ENCODE peak calls at places on chromosomes 6 and 20, in five cellular contexts. S, M, A, R and E are unnamed samples.

GRCh38 chr6:169046483-169047192 is 207.0 kb downstream of the THBS2 start:
- DNase-seq in S (no peak), A (no peak), M (no peak), R (no peak), E (no peak)

GRCh38 chr6:30044630-30045029 is 16.4 kb upstream of the POLR1H start:
- DNase-seq in S (no peak), A (no peak), M (no peak), R (no peak), E (no peak)

GRCh38 chr6:116461563-116462507 is 660 bp downstream of the CALHM6 start:
- DNase-seq in A (peak; percentile 51), R (no peak), M (peak; percentile 91), S (peak; percentile 6), E (peak; percentile 7)

GRCh38 chr6:107567643-107568042 is 77.7 kb downstream of the SOBP start:
- DNase-seq in R (no peak), S (no peak), M (no peak), A (no peak), E (no peak)

GRCh38 chr6:16964553-16965499 is 137.0 kb upstream of the STMND1 start:
- DNase-seq in S (peak; percentile 49), A (peak; percentile 80), M (peak; percentile 88), R (peak; percentile 39), E (peak; percentile 62)

GRCh38 chr6:110250838-110251237 is 70.6 kb downstream of the CDC40 start:
- DNase-seq in A (no peak), R (no peak), S (no peak), M (peak; percentile 62), E (no peak)

GRCh38 chr20:63858393-63859165 is 2.7 kb upstream of the ABHD16B start:
- DNase-seq in M (peak; percentile 66), R (no peak), S (no peak), A (no peak), E (peak; percentile 85)

GRCh38 chr6:15327271-15327670 is 81.4 kb downstream of the JARID2 start:
- DNase-seq in S (no peak), A (peak; percentile 42), R (peak; percentile 17), M (no peak), E (no peak)

GRCh38 chr6:158665332-158665731 is 15.5 kb downstream of the SYTL3 start:
- DNase-seq in R (no peak), S (no peak), A (no peak), M (no peak), E (no peak)

GRCh38 chr20:25389858-25390537 is 637 bp downstream of the ABHD12 start:
- DNase-seq in R (peak; percentile 31), A (peak; percentile 51), S (peak; percentile 40), M (peak; percentile 61), E (peak; percentile 50)

GRCh38 chr20:32648761-32649615 is 24.8 kb downstream of the C20orf203 start:
- DNase-seq in R (no peak), A (no peak), S (no peak), M (no peak), E (no peak)

GRCh38 chr6:118542184-118542952 is 5.7 kb upstream of the PLN start:
- DNase-seq in S (no peak), A (no peak), M (no peak), R (no peak), E (no peak)

GRCh38 chr6:30231067-30231466 is 17.9 kb upstream of the TRIM26 start:
- DNase-seq in A (no peak), R (no peak), S (no peak), M (no peak), E (no peak)

GRCh38 chr6:112335736-112336135 is 11.4 kb upstream of the RFPL4B start:
- DNase-seq in A (no peak), S (no peak), M (no peak), R (no peak), E (no peak)

GRCh38 chr20:57791178-57791945 is 81.5 kb upstream of the PMEPA1 start:
- DNase-seq in M (no peak), S (no peak), R (no peak), A (no peak), E (no peak)

DNA sequence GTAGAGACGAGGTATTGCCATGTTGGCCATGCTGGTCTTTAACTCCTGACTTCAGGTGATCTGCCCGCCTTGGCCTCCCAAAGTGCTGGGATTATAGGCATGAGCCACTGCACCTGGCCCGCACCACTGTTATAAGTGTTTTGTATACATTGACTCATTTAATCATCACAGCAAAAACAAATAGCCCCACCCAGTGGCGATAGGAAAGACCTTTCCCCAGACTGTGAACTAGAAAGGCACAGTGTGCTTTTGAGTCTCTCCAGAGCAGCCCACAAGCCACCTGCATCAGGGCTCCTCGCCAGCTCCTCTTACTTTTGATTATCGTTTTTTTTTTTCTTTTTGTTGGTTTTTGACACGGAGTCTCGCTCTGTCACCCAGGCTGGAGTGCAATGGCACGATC is 27.9 kb upstream of the ZFP64 start:
- DNase-seq in S (no peak), M (peak; percentile 67), R (no peak), A (no peak), E (no peak)
- TF ChIP-seq CTCF in S (no peak), M (peak; percentile 61), R (no peak), A (no peak), E (no peak)

DNA sequence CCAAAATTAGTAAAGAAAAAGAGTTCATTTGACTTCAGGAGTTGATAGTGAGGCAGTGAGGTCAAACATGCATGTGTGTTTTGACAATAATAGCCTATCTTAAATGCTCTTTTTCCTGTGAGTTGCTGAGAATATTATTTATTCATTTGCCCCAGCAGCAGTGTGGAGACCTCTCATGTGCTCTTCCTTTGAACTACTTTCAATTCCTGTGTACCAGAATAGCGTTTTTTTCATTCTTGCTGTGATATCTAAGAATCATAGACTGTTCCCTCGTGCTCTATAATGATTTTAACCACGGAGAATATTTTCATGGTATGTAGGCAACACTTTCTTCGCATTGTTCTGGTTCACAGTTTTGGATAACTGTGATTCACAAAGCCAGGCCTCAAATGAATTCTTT is 5.2 kb downstream of the CDYL start:
- DNase-seq in M (no peak), R (no peak), A (no peak), S (no peak), E (no peak)
- H3K4me1 ChIP-seq in M (peaks cover 66% of the 10 kb centered on the region), R (peaks cover 16% of the 10 kb centered on the region), A (no peaks in the 10 kb centered on the region), S (no peaks in the 10 kb centered on the region), E (peaks cover 9% of the 10 kb centered on the region)

GRCh38 chr6:13216236-13216933 is 112.0 kb downstream of the TBC1D7 start:
- DNase-seq in A (no peak), S (no peak), M (no peak), R (no peak), E (no peak)

GRCh38 chr6:13212538-13212937 is 115.8 kb downstream of the TBC1D7 start:
- DNase-seq in M (no peak), A (no peak), S (no peak), R (no peak), E (no peak)

GRCh38 chr6:13212096-13212495 is 116.2 kb downstream of the TBC1D7 start:
- DNase-seq in S (no peak), M (no peak), R (no peak), A (no peak), E (no peak)

GRCh38 chr6:13217206-13217905 is 111.0 kb downstream of the TBC1D7 start:
- DNase-seq in A (no peak), S (no peak), M (no peak), R (no peak), E (no peak)

GRCh38 chr6:13215390-13215789 is 112.9 kb downstream of the TBC1D7 start:
- DNase-seq in S (no peak), R (no peak), A (no peak), M (no peak), E (no peak)
- TF ChIP-seq CTCF in S (no peak), R (no peak), A (no peak), M (no peak), E (no peak)

GRCh38 chr20:48805286-48805685 is 22.5 kb downstream of the PREX1 start:
- DNase-seq in A (no peak), R (no peak), M (no peak), S (no peak), E (peak; percentile 38)
- H3K4me1 ChIP-seq in A (peaks cover 24% of the 10 kb centered on the region), R (no peaks in the 10 kb centered on the region), M (no peaks in the 10 kb centered on the region), S (no peaks in the 10 kb centered on the region), E (peaks cover 23% of the 10 kb centered on the region)

GRCh38 chr6:32954983-32955802 is 2.3 kb upstream of the HLA-DMA start:
- DNase-seq in M (peak; percentile 88), A (peak; percentile 11), S (peak; percentile 67), R (no peak), E (no peak)
- TF ChIP-seq CTCF in M (peak; percentile 76), A (no peak), S (no peak), R (peak; percentile 27), E (peak; percentile 44)